ENCODE peak calls at places on chromosomes 5 and 9, in five cellular contexts. One of them, this sample, is unnamed.

GRCh38 chr9:83477571-83477970 is 60.6 kb downstream of the FRMD3 start:
- DNase-seq in tibial nerve: no peak
- DNase-seq in CD4-positive, alpha-beta T cell: no peak
- DNase-seq in HCT116: no peak
- DNase-seq in endodermal cell: no peak
- DNase-seq in this sample: no peak

GRCh38 chr9:109270971-109271900 is 49.6 kb downstream of the EPB41L4B start:
- DNase-seq in tibial nerve: no peak
- DNase-seq in CD4-positive, alpha-beta T cell: no peak
- DNase-seq in HCT116: no peak
- DNase-seq in endodermal cell: no peak
- DNase-seq in this sample: no peak

GRCh38 chr5:28414619-28415018 is 1376.2 kb upstream of the CDH9 start:
- DNase-seq in tibial nerve: no peak
- DNase-seq in CD4-positive, alpha-beta T cell: no peak
- DNase-seq in HCT116: no peak
- DNase-seq in endodermal cell: no peak
- DNase-seq in this sample: no peak

GRCh38 chr9:99472240-99472915 is 250.3 kb downstream of the SEC61B start:
- DNase-seq in tibial nerve: no peak
- DNase-seq in CD4-positive, alpha-beta T cell: no peak
- DNase-seq in HCT116: no peak
- DNase-seq in endodermal cell: no peak
- DNase-seq in this sample: no peak

GRCh38 chr5:54956922-54957321 is 28.5 kb downstream of the ESM1 start:
- DNase-seq in tibial nerve: no peak
- DNase-seq in CD4-positive, alpha-beta T cell: no peak
- DNase-seq in HCT116: no peak
- DNase-seq in endodermal cell: no peak
- DNase-seq in this sample: no peak

GRCh38 chr5:68129364-68129763 is 86.2 kb upstream of the PIK3R1 start:
- DNase-seq in tibial nerve: no peak
- DNase-seq in CD4-positive, alpha-beta T cell: no peak
- DNase-seq in HCT116: no peak
- DNase-seq in endodermal cell: no peak
- DNase-seq in this sample: no peak

GRCh38 chr5:124279146-124279545 is 467.3 kb downstream of the ZNF608 start:
- DNase-seq in tibial nerve: no peak
- DNase-seq in CD4-positive, alpha-beta T cell: no peak
- DNase-seq in HCT116: no peak
- DNase-seq in endodermal cell: no peak
- DNase-seq in this sample: no peak

GRCh38 chr5:173534031-173534430 is 82.4 kb downstream of the BOD1 start:
- DNase-seq in tibial nerve: no peak
- DNase-seq in CD4-positive, alpha-beta T cell: no peak
- DNase-seq in HCT116: no peak
- DNase-seq in endodermal cell: no peak
- DNase-seq in this sample: no peak

GRCh38 chr5:55904152-55904551 is 53.0 kb downstream of the IL31RA start:
- DNase-seq in tibial nerve: no peak
- DNase-seq in CD4-positive, alpha-beta T cell: no peak
- DNase-seq in HCT116: no peak
- DNase-seq in endodermal cell: no peak
- DNase-seq in this sample: no peak

GRCh38 chr5:147956842-147957223 is 50.5 kb upstream of the C5orf46 start:
- DNase-seq in tibial nerve: no peak
- DNase-seq in CD4-positive, alpha-beta T cell: no peak
- DNase-seq in HCT116: no peak
- DNase-seq in endodermal cell: no peak
- DNase-seq in this sample: no peak

GRCh38 chr9:132768932-132769894 is 98.9 kb downstream of the GTF3C4 start:
- DNase-seq in tibial nerve: peak; percentile 73
- DNase-seq in CD4-positive, alpha-beta T cell: peak; percentile 58
- DNase-seq in HCT116: no peak
- DNase-seq in endodermal cell: peak; percentile 91
- DNase-seq in this sample: peak; percentile 48

GRCh38 chr9:136309101-136309801 is 5.4 kb upstream of the CCDC187 start:
- DNase-seq in tibial nerve: no peak
- DNase-seq in CD4-positive, alpha-beta T cell: no peak
- DNase-seq in HCT116: no peak
- DNase-seq in endodermal cell: no peak
- DNase-seq in this sample: no peak

GRCh38 chr5:10709409-10709808 is 51.6 kb downstream of the DAP start:
- DNase-seq in tibial nerve: no peak
- DNase-seq in CD4-positive, alpha-beta T cell: no peak
- DNase-seq in HCT116: no peak
- DNase-seq in endodermal cell: no peak
- DNase-seq in this sample: no peak

GRCh38 chr5:90161399-90161798 is 248.2 kb downstream of the CETN3 start:
- DNase-seq in tibial nerve: peak; percentile 22
- DNase-seq in CD4-positive, alpha-beta T cell: no peak
- DNase-seq in HCT116: peak; percentile 39
- DNase-seq in endodermal cell: peak; percentile 85
- DNase-seq in this sample: peak; percentile 16

GRCh38 chr9:10045598-10045997 is 567.2 kb downstream of the PTPRD start:
- DNase-seq in tibial nerve: no peak
- DNase-seq in CD4-positive, alpha-beta T cell: no peak
- DNase-seq in HCT116: no peak
- DNase-seq in endodermal cell: no peak
- DNase-seq in this sample: no peak

GRCh38 chr5:110957934-110958333 is 113.6 kb upstream of the TSLP start:
- DNase-seq in tibial nerve: no peak
- DNase-seq in CD4-positive, alpha-beta T cell: no peak
- DNase-seq in HCT116: no peak
- DNase-seq in endodermal cell: no peak
- DNase-seq in this sample: no peak

GRCh38 chr5:13976867-13977479 is 32.5 kb upstream of the DNAH5 start:
- DNase-seq in tibial nerve: no peak
- DNase-seq in CD4-positive, alpha-beta T cell: no peak
- DNase-seq in HCT116: peak; percentile 26
- DNase-seq in endodermal cell: peak; percentile 62
- DNase-seq in this sample: no peak

GRCh38 chr5:121949885-121950284 is 11.9 kb upstream of the SRFBP1 start:
- DNase-seq in tibial nerve: peak; percentile 21
- DNase-seq in CD4-positive, alpha-beta T cell: no peak
- DNase-seq in HCT116: peak; percentile 29
- DNase-seq in endodermal cell: peak; percentile 61
- DNase-seq in this sample: no peak

GRCh38 chr5:59161206-59162105 is 578.6 kb downstream of the RAB3C start:
- DNase-seq in tibial nerve: no peak
- DNase-seq in CD4-positive, alpha-beta T cell: no peak
- DNase-seq in HCT116: no peak
- DNase-seq in endodermal cell: no peak
- DNase-seq in this sample: no peak

GRCh38 chr9:85392270-85392669 is 349.5 kb downstream of the AGTPBP1 start:
- DNase-seq in tibial nerve: no peak
- DNase-seq in CD4-positive, alpha-beta T cell: no peak
- DNase-seq in HCT116: no peak
- DNase-seq in endodermal cell: no peak
- DNase-seq in this sample: no peak

GRCh38 chr5:146130440-146131045 is 25.2 kb upstream of the PLAC8L1 start:
- DNase-seq in tibial nerve: no peak
- DNase-seq in CD4-positive, alpha-beta T cell: no peak
- DNase-seq in HCT116: no peak
- DNase-seq in endodermal cell: no peak
- DNase-seq in this sample: peak; percentile 4

GRCh38 chr9:20980713-20981481 is 50.5 kb downstream of the HACD4 start:
- DNase-seq in tibial nerve: no peak
- DNase-seq in CD4-positive, alpha-beta T cell: no peak
- DNase-seq in HCT116: no peak
- DNase-seq in endodermal cell: no peak
- DNase-seq in this sample: no peak

GRCh38 chr5:4730279-4730678 is 409.9 kb upstream of the ADAMTS16 start:
- DNase-seq in tibial nerve: no peak
- DNase-seq in CD4-positive, alpha-beta T cell: no peak
- DNase-seq in HCT116: no peak
- DNase-seq in endodermal cell: no peak
- DNase-seq in this sample: no peak

GRCh38 chr5:139757727-139758509 is 37.7 kb upstream of the PSD2 start:
- DNase-seq in tibial nerve: no peak
- DNase-seq in CD4-positive, alpha-beta T cell: no peak
- DNase-seq in HCT116: no peak
- DNase-seq in endodermal cell: peak; percentile 45
- DNase-seq in this sample: no peak

GRCh38 chr5:17000296-17000939 is 64.3 kb upstream of the MYO10 start:
- DNase-seq in tibial nerve: no peak
- DNase-seq in CD4-positive, alpha-beta T cell: no peak
- DNase-seq in HCT116: peak; percentile 52
- DNase-seq in endodermal cell: no peak
- DNase-seq in this sample: no peak

GRCh38 chr5:23235246-23235645 is 272.2 kb upstream of the PRDM9 start:
- DNase-seq in tibial nerve: no peak
- DNase-seq in CD4-positive, alpha-beta T cell: no peak
- DNase-seq in HCT116: no peak
- DNase-seq in endodermal cell: no peak
- DNase-seq in this sample: no peak

GRCh38 chr9:134814598-134815215 is 65.9 kb upstream of the FCN2 start:
- DNase-seq in tibial nerve: no peak
- DNase-seq in CD4-positive, alpha-beta T cell: no peak
- DNase-seq in HCT116: no peak
- DNase-seq in endodermal cell: no peak
- DNase-seq in this sample: no peak

GRCh38 chr9:104927216-104927911 is 591 bp downstream of the ABCA1 start:
- DNase-seq in tibial nerve: no peak
- DNase-seq in CD4-positive, alpha-beta T cell: peak; percentile 5
- DNase-seq in HCT116: no peak
- DNase-seq in endodermal cell: peak; percentile 85
- DNase-seq in this sample: no peak

GRCh38 chr9:138022121-138022741 is 144.6 kb downstream of the CACNA1B start:
- DNase-seq in tibial nerve: no peak
- DNase-seq in CD4-positive, alpha-beta T cell: no peak
- DNase-seq in HCT116: peak; percentile 40
- DNase-seq in endodermal cell: peak; percentile 91
- DNase-seq in this sample: peak; percentile 55

GRCh38 chr9:456365-456764 is 241.7 kb downstream of the DOCK8 start:
- DNase-seq in tibial nerve: no peak
- DNase-seq in CD4-positive, alpha-beta T cell: no peak
- DNase-seq in HCT116: no peak
- DNase-seq in endodermal cell: no peak
- DNase-seq in this sample: no peak

GRCh38 chr9:462611-463010 is 247.9 kb downstream of the DOCK8 start:
- DNase-seq in tibial nerve: no peak
- DNase-seq in CD4-positive, alpha-beta T cell: no peak
- DNase-seq in HCT116: no peak
- DNase-seq in endodermal cell: no peak
- DNase-seq in this sample: no peak

GRCh38 chr9:463455-464125 is 248.9 kb downstream of the DOCK8 start:
- DNase-seq in tibial nerve: no peak
- DNase-seq in CD4-positive, alpha-beta T cell: no peak
- DNase-seq in HCT116: no peak
- DNase-seq in endodermal cell: no peak
- DNase-seq in this sample: no peak

DNA sequence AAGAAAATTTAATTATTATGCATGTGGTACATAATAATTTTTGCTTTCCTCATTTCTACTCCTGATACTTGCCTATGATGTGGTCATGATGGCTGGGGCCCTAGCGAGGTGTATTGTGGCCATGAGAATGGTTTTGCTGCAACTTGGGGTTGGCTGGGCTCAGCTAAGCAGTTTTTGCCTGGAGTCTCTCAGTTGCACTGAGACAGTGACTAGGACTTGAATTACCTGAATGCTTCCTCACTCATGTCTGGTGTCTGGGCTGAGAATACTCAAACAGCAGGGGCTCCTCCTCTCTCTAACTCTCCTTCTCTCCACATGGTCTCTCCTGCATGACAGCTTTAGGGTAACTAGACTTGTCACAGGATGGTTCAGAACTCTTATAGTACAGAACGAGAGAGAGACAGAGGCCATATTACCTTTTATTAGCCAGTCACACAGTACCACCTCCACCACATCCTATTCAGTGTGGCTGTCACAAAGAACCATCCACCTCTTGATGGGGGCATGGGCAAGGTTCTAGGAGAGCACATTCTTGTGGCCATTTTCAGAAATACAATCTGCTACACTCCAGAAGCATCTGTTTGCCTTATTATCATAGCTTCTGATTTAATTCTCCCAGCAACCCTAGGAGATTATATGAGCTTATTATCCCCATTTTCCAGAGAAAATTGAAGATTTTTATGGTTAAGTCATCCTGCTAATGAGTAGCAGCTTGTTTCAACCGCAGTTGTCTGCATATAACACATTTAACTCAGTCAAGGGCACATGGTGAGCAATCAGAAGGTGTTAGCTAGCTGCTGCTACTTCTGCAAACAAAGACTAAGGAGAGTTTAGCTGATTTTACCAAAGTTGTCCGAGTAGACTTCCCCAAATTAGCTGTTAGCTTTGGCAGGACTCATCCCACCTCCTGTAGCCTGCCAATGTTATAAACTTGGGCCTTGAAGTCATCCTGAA is 245.1 kb downstream of the DOCK8 start:
- DNase-seq in tibial nerve: no peak
- DNase-seq in CD4-positive, alpha-beta T cell: no peak
- DNase-seq in HCT116: no peak
- DNase-seq in endodermal cell: no peak
- DNase-seq in this sample: no peak
- H3K27ac ChIP-seq in tibial nerve: no peak overlapping the region
- H3K27ac ChIP-seq in CD4-positive, alpha-beta T cell: no peak overlapping the region
- H3K27ac ChIP-seq in HCT116: no peak overlapping the region
- H3K27ac ChIP-seq in endodermal cell: no peak overlapping the region
- H3K27ac ChIP-seq in this sample: no peak overlapping the region

DNA sequence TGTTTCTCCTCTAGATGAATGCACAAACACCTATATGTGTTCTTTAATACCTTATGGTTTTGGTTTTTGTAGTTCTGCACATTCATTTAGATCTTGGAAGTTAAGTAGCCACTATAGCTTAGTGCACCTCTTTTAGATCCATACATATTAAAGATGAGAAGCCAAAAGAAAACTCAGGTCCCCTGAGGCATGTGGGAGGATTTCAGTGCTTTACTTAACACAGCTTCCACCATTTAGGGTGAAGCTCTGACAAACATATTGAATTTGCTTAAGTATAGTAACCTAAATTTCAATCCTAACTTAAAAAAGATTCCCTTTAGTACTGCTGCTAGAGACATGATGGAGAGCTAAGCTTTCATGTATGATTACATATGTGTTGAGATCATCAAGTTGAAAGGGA is 25.6 kb upstream of the RICTOR start:
- DNase-seq in tibial nerve: no peak
- DNase-seq in CD4-positive, alpha-beta T cell: no peak
- DNase-seq in HCT116: no peak
- DNase-seq in endodermal cell: no peak
- DNase-seq in this sample: no peak
- H3K27ac ChIP-seq in tibial nerve: no peak overlapping the region
- H3K27ac ChIP-seq in CD4-positive, alpha-beta T cell: peak overlapping the region; percentile 21
- H3K27ac ChIP-seq in HCT116: no peak overlapping the region
- H3K27ac ChIP-seq in endodermal cell: no peak overlapping the region
- H3K27ac ChIP-seq in this sample: no peak overlapping the region

GRCh38 chr5:137264573-137264972 is 234.6 kb downstream of the SPOCK1 start:
- DNase-seq in tibial nerve: no peak
- DNase-seq in CD4-positive, alpha-beta T cell: no peak
- DNase-seq in HCT116: no peak
- DNase-seq in endodermal cell: no peak
- DNase-seq in this sample: no peak
- H3K27ac ChIP-seq in tibial nerve: no peak overlapping the region
- H3K27ac ChIP-seq in CD4-positive, alpha-beta T cell: no peak overlapping the region
- H3K27ac ChIP-seq in HCT116: no peak overlapping the region
- H3K27ac ChIP-seq in endodermal cell: no peak overlapping the region
- H3K27ac ChIP-seq in this sample: no peak overlapping the region

GRCh38 chr5:171845040-171845439 is 59.4 kb downstream of the SMIM23 start:
- DNase-seq in tibial nerve: no peak
- DNase-seq in CD4-positive, alpha-beta T cell: no peak
- DNase-seq in HCT116: no peak
- DNase-seq in endodermal cell: no peak
- DNase-seq in this sample: no peak
- H3K27ac ChIP-seq in tibial nerve: no peak overlapping the region
- H3K27ac ChIP-seq in CD4-positive, alpha-beta T cell: no peak overlapping the region
- H3K27ac ChIP-seq in HCT116: no peak overlapping the region
- H3K27ac ChIP-seq in endodermal cell: no peak overlapping the region
- H3K27ac ChIP-seq in this sample: no peak overlapping the region